ENCODE peak calls at places on chromosome 11, in four cellular contexts. X is body of pancreas, F is tibial nerve, V is cardiac muscle cell. U is an unnamed sample. For H3K27me3, the result is how much of the 10 kb centered on the place peaks cover.

GRCh38 chr11:9738126-9738525 is 74.2 kb downstream of the SWAP70 start:
- DNase-seq in X (no peak), F (no peak), V (no peak), U (no peak)

GRCh38 chr11:123593570-123593969 is 60.9 kb downstream of the SCN3B start:
- DNase-seq in F (no peak), V (no peak), X (no peak), U (no peak)

GRCh38 chr11:66371627-66372415 is at the start of gene SLC29A2:
- DNase-seq in V (peak), X (peak), F (no peak), U (peak)

GRCh38 chr11:2772544-2773031 is 72.8 kb upstream of the KCNQ1OT1 start:
- DNase-seq in X (no peak), F (no peak), V (no peak), U (no peak)

GRCh38 chr11:73072935-73073481 is 69.1 kb downstream of the FCHSD2 start:
- DNase-seq in V (peak), F (no peak), X (no peak), U (no peak)

GRCh38 chr11:11553595-11553994 is 68.2 kb downstream of the GALNT18 start:
- DNase-seq in X (no peak), V (no peak), F (no peak), U (peak)

GRCh38 chr11:10784229-10785145 is 24.2 kb downstream of the EIF4G2 start:
- DNase-seq in X (no peak), V (peak), F (no peak), U (peak)

GRCh38 chr11:33687733-33688479 is 12.7 kb downstream of the C11orf91 start:
- DNase-seq in V (peak), X (peak), F (peak), U (no peak)

GRCh38 chr11:100687032-100687629 is at the start of gene ARHGAP42:
- DNase-seq in F (peak), V (peak), X (peak), U (peak)

GRCh38 chr11:133383689-133384088 is 148.6 kb downstream of the OPCML start:
- DNase-seq in F (no peak), X (no peak), V (no peak), U (no peak)

GRCh38 chr11:61037694-61038093 is 64.6 kb upstream of the CD5 start:
- DNase-seq in X (no peak), F (no peak), V (no peak), U (no peak)

GRCh38 chr11:9153651-9154050 is 62.3 kb upstream of the SCUBE2 start:
- DNase-seq in F (no peak), X (no peak), V (no peak), U (no peak)

GRCh38 chr11:56543157-56543556 is at the start of gene OR5M11:
- DNase-seq in X (no peak), V (no peak), F (no peak), U (no peak)

GRCh38 chr11:75022759-75023396 is 34.1 kb downstream of the NEU3 start:
- DNase-seq in X (peak), V (peak), F (peak), U (peak)

GRCh38 chr11:87236368-87236767 is 198.6 kb downstream of the TMEM135 start:
- DNase-seq in V (no peak), X (no peak), F (no peak), U (no peak)

GRCh38 chr11:78391424-78391823 is 26.2 kb downstream of the GAB2 start:
- DNase-seq in V (no peak), F (no peak), X (no peak), U (no peak)

GRCh38 chr11:28697920-28698827 is 590.0 kb downstream of the METTL15 start:
- DNase-seq in F (peak), V (peak), X (peak), U (peak)

GRCh38 chr11:2924381-2924780 is 4.8 kb downstream of the PHLDA2 start:
- DNase-seq in F (no peak), V (no peak), X (no peak), U (peak)

GRCh38 chr11:12052676-12053605 is 44.5 kb upstream of the DKK3 start:
- DNase-seq in F (no peak), X (no peak), V (no peak), U (no peak)

GRCh38 chr11:6617315-6617781 is 1.9 kb downstream of the TPP1 start:
- DNase-seq in X (no peak), F (no peak), V (no peak), U (no peak)

GRCh38 chr11:29656557-29656956 is 360.3 kb downstream of the KCNA4 start:
- DNase-seq in V (peak), X (no peak), F (no peak), U (no peak)

GRCh38 chr11:9760180-9760550 is 96.3 kb downstream of the SWAP70 start:
- DNase-seq in V (no peak), F (peak), X (peak), U (peak)

GRCh38 chr11:115469361-115469760 is 34.9 kb downstream of the CADM1 start:
- DNase-seq in F (no peak), V (no peak), X (no peak), U (no peak)

GRCh38 chr11:59801981-59802638 is 8.5 kb downstream of the MRPL16 start:
- DNase-seq in F (peak), X (no peak), V (no peak), U (peak)

GRCh38 chr11:126415128-126415527 is 59.6 kb downstream of the ST3GAL4 start:
- DNase-seq in F (peak), X (peak), V (no peak), U (peak)

GRCh38 chr11:79437981-79438630 is 2.7 kb downstream of the TENM4 start:
- DNase-seq in X (no peak), F (peak), V (peak), U (no peak)

GRCh38 chr11:18696638-18697225 is 1.8 kb upstream of the TMEM86A start:
- DNase-seq in V (no peak), X (no peak), F (no peak), U (no peak)

GRCh38 chr11:14275081-14275480 is 83.9 kb downstream of the RRAS2 start:
- DNase-seq in X (no peak), V (no peak), F (no peak), U (no peak)

GRCh38 chr11:123239371-123240150 is 44.5 kb upstream of the CLMP start:
- DNase-seq in X (no peak), V (no peak), F (no peak), U (no peak)

GRCh38 chr11:65428578-65429068 is 6.0 kb downstream of the NEAT1 start:
- DNase-seq in F (peak), V (no peak), X (peak), U (peak)

GRCh38 chr11:10351768-10352641 is 47.1 kb downstream of the ADM start:
- DNase-seq in F (no peak), V (peak), X (peak), U (peak)

GRCh38 chr11:77199346-77199745 is 71.3 kb downstream of the MYO7A start:
- DNase-seq in X (no peak), F (no peak), V (no peak), U (no peak)

GRCh38 chr11:733072-733471 is 14.2 kb upstream of the TALDO1 start:
- DNase-seq in X (no peak), F (no peak), V (no peak), U (no peak)

GRCh38 chr11:130197386-130198035 is 37.9 kb downstream of the ST14 start:
- DNase-seq in X (no peak), F (no peak), V (no peak), U (no peak)

GRCh38 chr11:9099617-9100016 is 8.2 kb upstream of the SCUBE2 start:
- DNase-seq in V (no peak), X (no peak), F (no peak), U (no peak)

GRCh38 chr11:123594921-123595320 is 59.5 kb downstream of the SCN3B start:
- DNase-seq in F (no peak), X (no peak), V (no peak), U (no peak)

GRCh38 chr11:41508121-41508520 is 48.7 kb upstream of the LRRC4C start:
- DNase-seq in F (no peak), X (no peak), V (no peak), U (no peak)

GRCh38 chr11:81970886-81971285 is 762.8 kb downstream of the FAM181B start:
- DNase-seq in F (no peak), X (no peak), V (no peak), U (no peak)

GRCh38 chr11:81979444-81979843 is 754.2 kb downstream of the FAM181B start:
- DNase-seq in F (no peak), X (no peak), V (no peak), U (no peak)

GRCh38 chr11:81975261-81975900 is 758.3 kb downstream of the FAM181B start:
- DNase-seq in V (no peak), F (no peak), X (no peak), U (no peak)
- TF ChIP-seq CTCF in V (no peak), F (no peak), X (no peak), U (no peak)

DNA sequence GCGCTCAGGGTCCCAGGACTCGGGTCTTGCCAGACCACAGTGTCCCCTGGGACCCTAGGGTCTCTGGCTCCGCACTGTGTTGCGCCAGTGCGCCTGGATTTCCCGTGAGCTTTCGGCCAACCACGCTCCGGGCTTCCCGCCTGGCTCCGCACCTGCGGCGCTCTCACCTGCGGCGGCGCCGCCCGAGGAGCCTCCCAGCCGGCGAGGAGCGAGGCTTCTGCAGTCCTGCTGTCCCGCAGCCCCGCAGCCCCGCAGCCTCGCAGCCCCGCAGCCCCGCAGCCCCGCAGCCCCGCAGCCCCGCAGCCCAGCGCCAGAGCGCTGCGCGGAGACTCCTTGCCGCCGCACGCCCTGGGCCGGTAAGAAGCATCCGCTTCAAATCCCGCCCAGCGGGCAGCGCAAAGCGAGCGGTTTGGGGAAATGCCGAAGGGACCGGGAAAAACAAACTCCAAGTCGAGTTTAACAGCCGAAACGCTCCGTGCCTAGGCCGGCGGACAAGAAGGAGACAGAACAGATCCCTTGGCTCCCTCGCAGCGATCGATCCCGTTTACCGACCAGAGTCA is 936 bp downstream of the ALX4 start:
- DNase-seq in X (no peak), V (no peak), F (no peak), U (no peak)
- H3K27me3 ChIP-seq in X (half or more), V (half or more), F (under half), U (half or more)

DNA sequence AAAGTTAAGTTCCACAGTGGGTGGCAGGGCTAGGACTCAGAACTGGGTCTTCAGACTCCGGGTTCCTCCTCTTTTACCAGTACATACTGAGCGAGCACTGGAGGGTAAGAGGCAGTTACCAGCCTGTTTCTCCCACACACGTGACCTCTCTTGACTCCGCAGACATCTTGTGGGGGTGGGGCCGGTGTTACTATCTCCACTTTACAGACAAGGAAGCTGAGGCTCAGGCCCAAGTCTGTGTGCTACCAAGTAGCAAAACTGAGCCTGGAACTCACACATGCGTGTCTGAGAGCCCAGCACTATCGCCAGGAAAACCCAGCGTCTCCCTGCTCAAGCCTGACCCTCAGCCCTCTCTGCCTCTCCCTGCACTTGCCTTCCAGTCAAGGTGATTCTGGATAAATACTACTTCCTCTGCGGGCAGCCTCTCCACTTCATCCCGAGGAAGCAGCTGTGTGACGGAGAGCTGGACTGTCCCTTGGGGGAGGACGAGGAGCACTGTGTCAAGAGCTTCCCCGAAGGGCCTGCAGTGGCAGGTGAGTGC is 16.0 kb upstream of the SMIM35 start:
- DNase-seq in F (no peak), X (no peak), V (no peak), U (no peak)
- H3K4me3 ChIP-seq in F (no peak), X (no peak), V (no peak), U (no peak)

DNA sequence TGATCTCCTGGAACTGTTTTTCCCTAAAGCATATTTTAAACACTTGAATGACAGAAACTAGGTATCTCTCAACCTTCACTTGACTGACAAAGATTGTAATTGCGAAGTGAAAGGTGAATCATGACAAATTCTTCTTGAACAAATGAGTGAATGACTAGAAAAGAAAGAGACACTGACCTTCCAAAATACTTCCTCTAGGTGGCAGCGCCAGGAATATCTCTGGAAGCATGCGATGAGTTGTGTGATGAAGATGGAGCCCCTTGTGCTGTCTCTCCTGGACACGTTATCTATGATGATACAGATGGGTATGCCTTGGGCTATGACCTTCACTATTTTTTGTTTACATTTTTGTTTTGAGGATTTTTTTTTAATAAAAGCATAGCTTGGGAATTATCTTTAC is 7.0 kb upstream of the CASP12 start:
- DNase-seq in V (no peak), X (no peak), F (no peak), U (no peak)
- TF ChIP-seq CTCF in V (peak), X (no peak), F (no peak), U (no peak)

GRCh38 chr11:124841186-124841585 is 24.0 kb upstream of the ROBO3 start:
- DNase-seq in F (no peak), V (no peak), X (no peak), U (no peak)
- H3K27me3 ChIP-seq in F (under half), V (half or more), X (half or more), U (half or more)

GRCh38 chr11:114166897-114167323 is 107.4 kb downstream of the ZBTB16 start:
- DNase-seq in F (peak), V (no peak), X (no peak), U (no peak)
- H3K4me3 ChIP-seq in F (no peak), V (no peak), X (no peak), U (peak)

GRCh38 chr11:127493330-127493729 is 492.8 kb upstream of the KIRREL3 start:
- DNase-seq in X (no peak), V (peak), F (no peak), U (no peak)
- TF ChIP-seq CTCF in X (peak), V (no peak), F (no peak), U (peak)

GRCh38 chr11:47391077-47391583 is 12.8 kb upstream of the SPI1 start:
- DNase-seq in X (no peak), F (no peak), V (no peak), U (peak)

GRCh38 chr11:47389577-47390072 is 11.3 kb upstream of the SPI1 start:
- DNase-seq in F (no peak), V (no peak), X (no peak), U (no peak)

GRCh38 chr11:47390084-47390760 is 11.9 kb upstream of the SPI1 start:
- DNase-seq in V (no peak), F (no peak), X (no peak), U (no peak)

GRCh38 chr11:47388697-47389576 is 10.6 kb upstream of the SPI1 start:
- DNase-seq in V (no peak), F (no peak), X (no peak), U (no peak)

GRCh38 chr11:47387944-47388696 is 9.8 kb upstream of the SPI1 start:
- DNase-seq in F (no peak), X (no peak), V (no peak), U (no peak)
- H3K27me3 ChIP-seq in F (under half), X (under half), V (under half), U (under half)

GRCh38 chr11:110295086-110295485 is 1.3 kb downstream of the RDX start:
- DNase-seq in V (no peak), X (no peak), F (no peak), U (no peak)
- H3K4me3 ChIP-seq in V (peak), X (peak), F (peak), U (peak)